ENCODE peak calls at places on chromosomes 3 and 15, in six cellular contexts. P is hepatocyte, Z is mammary epithelial cell, A is prostate gland, J is AG10803, Y is HFF-Myc. S is an unnamed sample.

GRCh38 chr3:36446230-36446629 is 65.9 kb downstream of the STAC start:
- DNase-seq in A (no peak), P (no peak), J (no peak), Z (no peak), Y (no peak), S (no peak)

GRCh38 chr3:191388823-191389222 is 58.5 kb upstream of the UTS2B start:
- DNase-seq in Y (no peak), A (no peak), P (no peak), J (no peak), Z (no peak), S (peak)

GRCh38 chr15:51092480-51092879 is 2.2 kb downstream of the TNFAIP8L3 start:
- DNase-seq in Y (no peak), Z (no peak), P (no peak), A (no peak), J (no peak), S (no peak)

GRCh38 chr15:100897873-100898490 is 18.4 kb downstream of the ALDH1A3 start:
- DNase-seq in Y (no peak), A (peak), J (no peak), P (no peak), Z (no peak), S (no peak)

GRCh38 chr3:24299236-24299635 is 195.4 kb downstream of the THRB start:
- DNase-seq in Z (peak), P (no peak), Y (no peak), A (no peak), J (no peak), S (peak)

GRCh38 chr3:185477316-185477715 is 21.5 kb downstream of the TMEM41A start:
- DNase-seq in J (no peak), Y (no peak), P (no peak), Z (no peak), A (no peak), S (no peak)

GRCh38 chr3:82938821-82939328 is 1177.4 kb upstream of the GBE1 start:
- DNase-seq in Z (no peak), A (no peak), Y (no peak), P (peak), J (no peak), S (no peak)

GRCh38 chr15:72117448-72117697 is 577 bp downstream of the MYO9A start:
- DNase-seq in Z (peak), P (peak), A (peak), J (peak), Y (no peak), S (peak)

GRCh38 chr3:157132936-157133335 is 27.0 kb downstream of the CCNL1 start:
- DNase-seq in J (peak), A (no peak), P (no peak), Y (no peak), Z (peak), S (no peak)

GRCh38 chr3:125150525-125151436 is 61.8 kb downstream of the SLC12A8 start:
- DNase-seq in J (no peak), P (peak), Z (no peak), A (no peak), Y (peak), S (peak)

GRCh38 chr3:115428825-115429224 is 194.5 kb upstream of the GAP43 start:
- DNase-seq in Y (no peak), A (no peak), J (no peak), P (no peak), Z (no peak), S (peak)

GRCh38 chr3:169739067-169739466 is 25.8 kb downstream of the TERC start:
- DNase-seq in P (no peak), Z (no peak), J (no peak), A (no peak), Y (no peak), S (no peak)

GRCh38 chr3:131582438-131582837 is 79.7 kb upstream of the MRPL3 start:
- DNase-seq in A (no peak), Z (no peak), Y (no peak), J (no peak), P (no peak), S (no peak)

GRCh38 chr3:86867990-86868389 is 123.0 kb downstream of the VGLL3 start:
- DNase-seq in Z (no peak), Y (no peak), A (no peak), P (no peak), J (peak), S (peak)

GRCh38 chr3:12265558-12265957 is 23.3 kb upstream of the PPARG start:
- DNase-seq in P (no peak), Y (no peak), Z (no peak), J (no peak), A (no peak), S (peak)

GRCh38 chr3:46673151-46674030 is 20.1 kb downstream of the ALS2CL start:
- DNase-seq in A (no peak), P (no peak), Z (no peak), Y (no peak), J (no peak), S (no peak)

GRCh38 chr3:175670572-175670971 is 811.4 kb downstream of the NAALADL2 start:
- DNase-seq in Y (no peak), J (no peak), A (no peak), Z (no peak), P (no peak), S (no peak)

GRCh38 chr3:175668300-175668699 is 809.2 kb downstream of the NAALADL2 start:
- DNase-seq in A (no peak), P (no peak), Z (peak), Y (no peak), J (no peak), S (no peak)

GRCh38 chr3:175659951-175660350 is 800.8 kb downstream of the NAALADL2 start:
- DNase-seq in Z (peak), Y (no peak), P (no peak), A (no peak), J (no peak), S (no peak)

GRCh38 chr3:175662815-175663214 is 803.7 kb downstream of the NAALADL2 start:
- DNase-seq in J (no peak), Z (no peak), P (no peak), A (no peak), Y (no peak), S (no peak)

GRCh38 chr3:175664911-175665310 is 805.8 kb downstream of the NAALADL2 start:
- DNase-seq in J (no peak), P (no peak), A (no peak), Z (peak), Y (no peak), S (no peak)
- H3K4me3 ChIP-seq in J (no peak), P (no peak), A (no peak), Z (no peak), Y (no peak), S (no peak)

DNA sequence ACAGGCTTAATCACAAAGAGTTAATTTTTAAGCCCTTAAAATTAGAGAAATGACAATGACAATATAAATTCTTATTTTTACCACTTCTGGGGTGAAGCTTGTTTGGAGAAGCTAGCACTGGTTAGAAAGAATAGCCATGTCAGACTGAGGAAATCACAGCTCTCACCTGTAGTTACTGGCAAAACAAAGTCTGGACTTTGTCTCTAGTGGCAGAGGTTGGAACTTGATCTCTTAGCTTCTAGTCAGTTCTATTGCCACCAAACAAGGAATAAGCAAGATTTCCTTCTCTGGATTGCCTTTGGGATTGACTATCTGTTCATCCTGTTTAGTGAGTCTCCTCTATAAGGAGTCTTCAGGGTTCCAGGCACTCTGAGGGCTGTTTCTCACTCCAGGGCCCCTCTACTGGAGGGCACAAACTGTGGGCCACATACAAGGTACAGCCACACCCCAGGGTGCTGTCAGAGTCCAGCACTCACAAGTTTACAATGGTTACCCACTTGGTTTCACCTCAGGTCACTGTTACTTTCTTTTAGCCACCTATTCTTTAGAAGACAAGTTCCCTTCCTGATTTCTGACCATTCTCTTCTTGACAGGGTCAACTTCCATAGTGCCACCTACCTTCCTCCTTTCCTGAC is 426.6 kb upstream of the THBS1 start:
- DNase-seq in A (no peak), J (no peak), Z (no peak), Y (no peak), P (peak), S (no peak)
- TF ChIP-seq CTCF in A (peak), J (peak), Z (peak), Y (no peak), P (peak), S (peak)

GRCh38 chr15:65385868-65386253 is 8.1 kb upstream of the IGDCC3 start:
- DNase-seq in A (no peak), Z (no peak), J (no peak), Y (no peak), P (no peak), S (peak)
- H3K4me3 ChIP-seq in A (no peak), Z (no peak), J (no peak), Y (no peak), P (no peak), S (peak)

DNA sequence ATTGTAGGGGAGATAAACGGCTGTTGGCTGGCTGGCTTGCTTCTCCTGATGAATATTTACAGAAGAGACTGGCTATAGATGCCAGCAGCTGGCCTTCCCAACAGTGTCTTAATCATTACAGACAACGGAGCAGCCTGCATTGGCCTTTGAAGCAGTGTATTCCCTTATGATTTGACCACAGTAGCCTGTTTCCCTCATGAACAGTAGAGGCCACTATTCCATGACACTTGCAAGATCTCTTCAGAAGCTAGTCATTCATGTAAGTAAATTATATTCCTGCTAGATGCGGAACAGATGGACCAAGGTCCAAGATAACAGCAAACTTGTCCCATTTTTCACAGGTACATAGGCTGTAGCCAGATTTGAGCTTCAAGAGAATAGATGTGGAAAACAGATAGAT is 47.3 kb downstream of the TMCO5A start:
- DNase-seq in P (peak), J (peak), Y (peak), Z (peak), A (no peak), S (peak)
- TF ChIP-seq CTCF in P (peak), J (peak), Y (peak), Z (peak), A (no peak), S (peak)

GRCh38 chr15:47185222-47185800 is 532.0 kb upstream of the SEMA6D start:
- DNase-seq in Y (no peak), Z (no peak), P (no peak), A (no peak), J (no peak), S (peak)
- H3K4me3 ChIP-seq in Y (peak), Z (no peak), P (peak), A (peak), J (no peak), S (peak)

DNA sequence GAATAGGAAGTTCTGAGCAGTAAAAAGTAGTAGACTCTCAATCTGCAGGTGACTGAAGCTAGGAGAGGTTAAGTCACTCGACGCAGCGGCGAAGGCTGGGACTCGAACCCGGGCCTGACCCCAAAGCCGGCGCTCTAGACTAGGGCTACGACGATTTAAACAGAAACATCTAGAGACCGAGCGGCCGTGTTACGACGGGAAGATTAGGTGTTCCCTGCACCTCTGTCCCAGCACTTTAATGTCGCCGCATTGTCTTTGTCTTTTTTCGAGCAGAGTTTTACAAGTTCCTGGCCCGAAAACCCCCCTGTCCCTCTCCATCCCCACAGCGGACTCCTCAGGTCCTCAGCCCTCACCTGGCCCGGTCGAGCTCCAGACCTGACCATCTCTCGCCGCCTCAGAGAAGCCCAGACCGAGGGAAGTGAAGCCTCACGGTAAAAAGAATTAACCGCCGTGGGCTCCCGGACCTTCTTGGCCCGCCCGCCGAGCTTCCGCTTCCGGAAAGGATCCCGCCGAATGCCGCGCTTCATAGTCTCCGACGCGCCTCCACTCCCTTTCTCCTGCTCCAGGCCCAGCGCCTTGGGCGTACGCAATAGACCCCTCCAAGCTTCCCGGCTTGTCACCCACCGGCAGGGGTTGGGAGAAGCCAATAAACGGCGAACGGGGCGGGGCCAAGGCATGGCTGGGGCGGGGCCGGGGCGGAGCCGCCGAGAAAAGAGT is at the start of gene CCDC14:
- DNase-seq in Y (peak), P (peak), J (peak), A (peak), Z (peak), S (peak)
- TF ChIP-seq CTCF in Y (no peak), P (no peak), J (no peak), A (peak), Z (no peak), S (no peak)

DNA sequence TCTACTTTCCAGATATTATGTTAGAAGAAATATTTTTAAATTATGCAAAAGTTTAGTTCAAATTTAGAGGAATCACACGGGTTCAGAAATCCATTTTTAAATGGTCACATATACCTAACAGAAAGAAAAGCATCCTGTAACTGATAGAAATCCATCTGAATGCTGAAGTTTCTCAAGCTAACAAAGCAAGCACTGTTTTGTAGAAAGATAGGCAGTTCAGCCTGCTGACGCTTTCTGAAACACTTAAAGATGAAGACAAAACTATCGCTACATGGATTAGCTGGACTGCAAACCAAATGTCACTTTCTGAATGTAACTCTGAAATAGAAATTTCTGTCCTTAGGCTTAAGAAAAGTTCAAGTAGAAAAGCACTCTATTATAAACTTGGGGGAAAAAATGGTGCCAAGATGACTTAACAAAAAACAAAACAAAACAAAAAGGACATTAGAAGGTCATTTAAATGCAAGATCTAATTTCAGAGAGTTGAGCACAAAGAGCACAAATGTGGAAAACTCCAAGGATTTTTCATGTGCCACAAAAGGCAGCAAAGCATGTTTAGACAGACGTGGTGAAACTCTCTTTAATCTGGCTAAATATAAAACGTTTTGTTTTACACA is 1.3 kb downstream of the PLOD2 start:
- DNase-seq in A (no peak), P (no peak), Y (no peak), Z (no peak), J (no peak), S (no peak)
- H3K4me3 ChIP-seq in A (peak), P (peak), Y (peak), Z (peak), J (peak), S (peak)

GRCh38 chr15:80749589-80749988 is 29.6 kb upstream of the CEMIP start:
- DNase-seq in P (no peak), A (peak), Z (peak), J (no peak), Y (no peak), S (no peak)

GRCh38 chr15:80755884-80756283 is 23.3 kb upstream of the CEMIP start:
- DNase-seq in J (no peak), P (no peak), Y (no peak), Z (no peak), A (no peak), S (no peak)

GRCh38 chr15:80754005-80754404 is 25.2 kb upstream of the CEMIP start:
- DNase-seq in A (no peak), P (no peak), Y (no peak), Z (no peak), J (no peak), S (no peak)

GRCh38 chr15:80750591-80750990 is 28.6 kb upstream of the CEMIP start:
- DNase-seq in Z (no peak), A (no peak), J (no peak), Y (no peak), P (no peak), S (no peak)

DNA sequence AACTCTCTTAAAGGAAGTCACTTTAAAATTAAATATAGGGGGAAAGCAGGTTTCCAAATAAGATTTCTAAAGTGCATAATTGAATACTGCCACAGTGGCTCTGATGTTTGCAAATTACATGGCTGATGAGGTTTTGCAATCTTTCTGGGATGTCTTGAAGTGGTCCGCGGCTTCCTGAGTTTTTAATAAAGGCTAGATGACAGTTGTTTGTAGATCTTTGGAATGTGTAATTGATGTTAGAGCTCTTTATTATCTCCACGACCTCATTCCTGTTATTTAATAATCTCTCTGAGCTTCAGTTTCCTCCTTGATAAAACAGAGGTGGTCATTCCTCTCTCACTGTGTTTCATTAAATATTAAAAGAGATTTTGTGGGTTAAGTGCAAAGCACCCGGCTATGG is 27.0 kb upstream of the CEMIP start:
- DNase-seq in J (no peak), A (no peak), P (no peak), Z (no peak), Y (no peak), S (no peak)
- TF ChIP-seq CTCF in J (no peak), A (no peak), P (no peak), Z (no peak), Y (no peak), S (no peak)

S was measured in choroid plexus epithelial cell.